ENCODE peak calls at places on chromosome 6, in five cellular contexts. X, P, U, N and V are unnamed samples.

GRCh38 chr6:156508126-156508525 is 269.1 kb upstream of the ARID1B start:
- DNase-seq in X (no peak), P (no peak), N (no peak), U (no peak), V (no peak)

GRCh38 chr6:579339-579738 is 77.6 kb downstream of the HUS1B start:
- DNase-seq in N (no peak), P (no peak), U (no peak), X (peak), V (no peak)

GRCh38 chr6:158284340-158285210 is 27.7 kb upstream of the TULP4 start:
- DNase-seq in X (peak), U (no peak), N (no peak), P (no peak), V (no peak)

GRCh38 chr6:34557228-34557627 is 1.1 kb upstream of the SPDEF start:
- DNase-seq in P (no peak), N (no peak), U (no peak), X (no peak), V (no peak)

GRCh38 chr6:132190815-132191175 is 210.5 kb downstream of the MOXD1 start:
- DNase-seq in X (no peak), N (no peak), P (no peak), U (no peak), V (no peak)

GRCh38 chr6:15260099-15260821 is 14.4 kb downstream of the JARID2 start:
- DNase-seq in X (no peak), N (no peak), U (no peak), P (no peak), V (no peak)

GRCh38 chr6:108895591-108895990 is 47.4 kb downstream of the ARMC2 start:
- DNase-seq in U (no peak), X (no peak), P (no peak), N (no peak), V (no peak)

GRCh38 chr6:139752086-139752485 is 377.6 kb upstream of the CITED2 start:
- DNase-seq in U (no peak), X (no peak), P (no peak), N (no peak), V (no peak)

GRCh38 chr6:168164462-168165061 is 85.5 kb upstream of the FRMD1 start:
- DNase-seq in N (no peak), P (no peak), U (no peak), X (no peak), V (no peak)
- TF ChIP-seq CTCF in N (no peak), P (no peak), U (no peak), X (no peak), V (no peak)

DNA sequence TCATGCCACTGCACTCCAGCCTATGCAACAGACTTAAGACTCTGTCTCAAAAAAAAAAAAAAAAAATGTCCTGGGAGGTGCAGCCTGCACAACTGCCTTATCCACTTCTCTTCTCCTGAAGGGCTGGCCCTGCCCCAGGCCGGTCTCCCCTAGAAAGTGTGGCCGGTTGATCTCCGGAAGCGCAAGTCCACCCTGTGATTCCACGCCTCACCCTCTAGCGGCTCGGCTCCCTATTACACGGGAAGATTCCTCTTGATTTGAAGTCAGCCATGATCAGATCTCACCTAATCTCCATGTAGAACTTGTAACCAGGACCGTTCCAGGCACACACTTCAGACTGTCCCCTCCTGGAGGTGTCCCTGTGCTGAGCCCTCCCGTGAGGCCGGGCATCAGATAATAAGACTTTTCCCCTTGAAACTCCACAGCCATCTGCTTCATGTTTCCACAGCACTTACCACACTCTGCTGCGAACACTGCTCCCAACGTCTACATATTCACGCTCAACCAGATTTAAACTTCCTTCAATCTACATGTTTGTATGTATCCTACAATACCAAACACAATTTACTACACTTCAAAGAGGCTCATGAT is 49.3 kb upstream of the RPS6KA2 start:
- DNase-seq in U (no peak), X (peak), N (no peak), P (no peak), V (no peak)
- TF ChIP-seq CTCF in U (no peak), X (no peak), N (no peak), P (no peak), V (no peak)

DNA sequence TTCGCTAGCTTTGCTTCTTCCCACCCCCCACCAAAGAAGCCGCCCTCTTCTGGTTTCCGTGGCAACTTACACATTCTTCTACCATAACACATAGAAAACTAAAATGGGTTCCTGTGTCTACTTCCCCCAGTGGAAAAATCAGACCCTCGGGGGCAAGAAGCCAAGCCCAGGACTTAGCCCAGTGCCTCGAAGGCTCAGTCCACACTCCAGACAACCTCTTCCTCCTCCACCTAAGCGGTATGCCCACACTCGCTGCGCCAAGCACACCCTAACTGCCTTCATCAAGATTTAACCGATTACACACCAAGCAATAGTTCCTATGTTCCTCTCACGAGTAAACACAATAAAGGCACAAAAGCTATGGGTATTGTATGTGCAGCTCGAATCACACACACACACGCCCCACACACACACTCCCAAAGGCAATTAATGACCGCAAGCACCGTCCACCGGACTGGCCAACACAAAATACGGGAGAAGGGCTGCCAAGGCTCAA is 537 bp downstream of the PPIL4 start:
- DNase-seq in N (peak), X (peak), U (peak), P (no peak), V (peak)
- TF ChIP-seq CTCF in N (peak), X (no peak), U (no peak), P (peak), V (peak)

GRCh38 chr6:13591205-13591921 is 17.0 kb downstream of the SIRT5 start:
- DNase-seq in X (no peak), U (no peak), N (no peak), P (no peak), V (no peak)
- TF ChIP-seq CTCF in X (no peak), U (no peak), N (no peak), P (no peak), V (no peak)